ENCODE peak calls at places on chromosome 14, in five cellular contexts. Q is non-pigmented ciliary epithelial cell, R is esophagus muscularis mucosa, Z is NCI-H146, U is fibroblast of gingiva. S is an unnamed sample.

GRCh38 chr14:34711169-34711568 is 3.2 kb downstream of the CFL2 start:
- DNase-seq in Q (peak), R (no peak), Z (no peak), U (peak), S (peak)

GRCh38 chr14:82872494-82872893 is 1338.8 kb upstream of the SEL1L start:
- DNase-seq in Q (no peak), R (no peak), Z (no peak), U (no peak), S (peak)

GRCh38 chr14:106605548-106606448 is 1079.4 kb downstream of the TMEM121 start:
- DNase-seq in Q (no peak), R (peak), Z (peak), U (no peak), S (no peak)

GRCh38 chr14:89357655-89358297 is 59.3 kb downstream of the FOXN3 start:
- DNase-seq in Q (no peak), R (no peak), Z (no peak), U (no peak), S (no peak)

GRCh38 chr14:102394717-102395378 is 32.1 kb downstream of the TECPR2 start:
- DNase-seq in Q (no peak), R (no peak), Z (no peak), U (no peak), S (no peak)

GRCh38 chr14:35533357-35534129 is 421 bp upstream of the INSM2 start:
- DNase-seq in Q (no peak), R (no peak), Z (peak), U (peak), S (peak)

GRCh38 chr14:89359477-89360222 is 57.4 kb downstream of the FOXN3 start:
- DNase-seq in Q (no peak), R (no peak), Z (no peak), U (no peak), S (peak)

GRCh38 chr14:75837151-75837787 is 144.5 kb downstream of the TGFB3 start:
- DNase-seq in Q (no peak), R (no peak), Z (no peak), U (no peak), S (peak)

GRCh38 chr14:32379447-32379846 is 50.3 kb downstream of the AKAP6 start:
- DNase-seq in Q (no peak), R (no peak), Z (no peak), U (no peak), S (no peak)